ENCODE peak calls at places on chromosomes 12 and 14, in ten cellular contexts. K is ELF-1; T is memory B cell; W is B cell; L is CD4-positive, CD25-positive, alpha-beta regulatory T cell; P is NCI-H345; M is NCI-H460; I is hippocampal formation; F is HEK293T; J is GM12865. C is an unnamed sample.
A peak's percentile ranks its signal among the peaks of the same experiment; 100 is the strongest.

GRCh38 chr14:20603813-20604212 is 12.6 kb upstream of the RNASE12 start:
- DNase-seq in K (no peak), T (no peak), W (no peak), L (no peak), P (no peak), M (no peak), I (no peak), F (no peak), J (no peak), C (no peak)

GRCh38 chr12:69553626-69554248 is 31.5 kb upstream of the CCT2 start:
- DNase-seq in K (no peak), T (no peak), W (no peak), L (no peak), P (peak; percentile 50), M (no peak), I (no peak), F (peak; percentile 25), J (peak; percentile 28), C (no peak)

GRCh38 chr14:54310151-54310851 is 86.5 kb upstream of the CDKN3 start:
- DNase-seq in K (peak; percentile 11), T (no peak), W (no peak), L (no peak), P (no peak), M (no peak), I (no peak), F (no peak), J (no peak), C (no peak)

GRCh38 chr12:82793882-82794281 is 107.2 kb downstream of the TMTC2 start:
- DNase-seq in K (peak; percentile 32), T (no peak), W (no peak), L (no peak), P (peak; percentile 17), M (no peak), I (no peak), F (no peak), J (no peak), C (no peak)

GRCh38 chr14:64825498-64825897 is 54.2 kb downstream of the SPTB start:
- DNase-seq in K (peak; percentile 68), T (no peak), W (no peak), L (no peak), P (no peak), M (no peak), I (no peak), F (no peak), J (no peak), C (no peak)

GRCh38 chr12:104505095-104505819 is 48.5 kb downstream of the CHST11 start:
- DNase-seq in K (no peak), T (no peak), W (no peak), L (no peak), P (peak; percentile 73), M (no peak), I (no peak), F (no peak), J (peak; percentile 94), C (peak; percentile 50)

GRCh38 chr14:63164108-63164683 is 40.0 kb upstream of the RHOJ start:
- DNase-seq in K (no peak), T (no peak), W (no peak), L (no peak), P (no peak), M (no peak), I (no peak), F (no peak), J (no peak), C (no peak)

GRCh38 chr14:22908601-22909000 is 10.3 kb downstream of the RBM23 start:
- DNase-seq in K (no peak), T (no peak), W (no peak), L (no peak), P (no peak), M (no peak), I (no peak), F (no peak), J (no peak), C (no peak)

GRCh38 chr14:75715926-75716780 is 55.1 kb downstream of the TTLL5 start:
- DNase-seq in K (peak; percentile 11), T (no peak), W (no peak), L (no peak), P (no peak), M (peak; percentile 47), I (no peak), F (no peak), J (no peak), C (no peak)

GRCh38 chr12:104063712-104064030 is 660 bp upstream of the HCFC2 start:
- DNase-seq in K (no peak), T (no peak), W (no peak), L (no peak), P (no peak), M (no peak), I (no peak), F (no peak), J (peak; percentile 55), C (peak; percentile 16)

GRCh38 chr14:105844047-105844630 is 317.8 kb downstream of the TMEM121 start:
- DNase-seq in K (no peak), T (no peak), W (no peak), L (no peak), P (no peak), M (no peak), I (no peak), F (no peak), J (no peak), C (no peak)

GRCh38 chr14:33127531-33127930 is 188.9 kb downstream of the NPAS3 start:
- DNase-seq in K (no peak), T (no peak), W (no peak), L (no peak), P (no peak), M (no peak), I (no peak), F (no peak), J (no peak), C (no peak)

GRCh38 chr12:133057446-133057845 is 20.1 kb downstream of the ZNF84 start:
- DNase-seq in K (peak; percentile 22), T (no peak), W (no peak), L (no peak), P (no peak), M (no peak), I (no peak), F (no peak), J (no peak), C (no peak)

GRCh38 chr12:94650143-94651056 is at the start of gene TMCC3:
- DNase-seq in K (peak; percentile 36), T (peak; percentile 42), W (no peak), L (no peak), P (peak; percentile 73), M (no peak), I (peak; percentile 65), F (peak; percentile 68), J (peak; percentile 38), C (peak; percentile 44)

GRCh38 chr14:91108941-91109611 is 4.8 kb upstream of the DGLUCY start:
- DNase-seq in K (no peak), T (no peak), W (no peak), L (no peak), P (no peak), M (no peak), I (no peak), F (no peak), J (peak; percentile 66), C (no peak)

GRCh38 chr14:33943081-33943480 is 7.8 kb downstream of the EGLN3 start:
- DNase-seq in K (no peak), T (no peak), W (no peak), L (no peak), P (peak; percentile 97), M (no peak), I (peak; percentile 49), F (no peak), J (no peak), C (no peak)

GRCh38 chr12:44078273-44078672 is 242.4 kb downstream of the TMEM117 start:
- DNase-seq in K (no peak), T (no peak), W (no peak), L (no peak), P (no peak), M (no peak), I (no peak), F (no peak), J (no peak), C (no peak)

GRCh38 chr12:96487214-96487613 is 2.2 kb upstream of the CFAP54 start:
- DNase-seq in K (no peak), T (no peak), W (no peak), L (no peak), P (no peak), M (peak; percentile 34), I (no peak), F (no peak), J (no peak), C (no peak)

GRCh38 chr12:117968084-117968789 is 553 bp downstream of the KSR2 start:
- DNase-seq in K (no peak), T (no peak), W (no peak), L (no peak), P (peak; percentile 26), M (no peak), I (no peak), F (no peak), J (no peak), C (no peak)

GRCh38 chr12:16385779-16386646 is 38.6 kb downstream of the MGST1 start:
- DNase-seq in K (peak; percentile 54), T (no peak), W (no peak), L (no peak), P (peak; percentile 68), M (peak; percentile 39), I (peak; percentile 32), F (peak; percentile 57), J (peak; percentile 10), C (no peak)

GRCh38 chr14:74592476-74593191 is 19.4 kb downstream of the LTBP2 start:
- DNase-seq in K (no peak), T (peak; percentile 15), W (peak; percentile 56), L (no peak), P (no peak), M (no peak), I (peak; percentile 11), F (no peak), J (peak; percentile 37), C (no peak)

GRCh38 chr14:103882503-103883262 is 35.3 kb upstream of the PPP1R13B start:
- DNase-seq in K (no peak), T (no peak), W (no peak), L (no peak), P (no peak), M (no peak), I (no peak), F (no peak), J (no peak), C (no peak)

GRCh38 chr12:130934753-130935152 is 19.0 kb upstream of the ADGRD1 start:
- DNase-seq in K (no peak), T (no peak), W (no peak), L (no peak), P (no peak), M (no peak), I (no peak), F (no peak), J (no peak), C (no peak)

GRCh38 chr12:46267618-46268348 is 1.1 kb downstream of the SLC38A1 start:
- DNase-seq in K (peak; percentile 41), T (peak; percentile 52), W (no peak), L (peak; percentile 14), P (no peak), M (no peak), I (no peak), F (no peak), J (peak; percentile 43), C (no peak)

GRCh38 chr12:6960291-6961277 is 9.4 kb downstream of the PTPN6 start:
- DNase-seq in K (peak; percentile 68), T (peak; percentile 39), W (peak; percentile 67), L (no peak), P (no peak), M (no peak), I (no peak), F (no peak), J (peak; percentile 86), C (no peak)

C was measured in GM19239.